ENCODE peak calls at places on chromosome 21, in seven cellular contexts. R is tibial artery, N is cardiac muscle cell, I is brain microvascular endothelial cell, W is lung, P is psoas muscle, O is ovary. S is an unnamed sample.

GRCh38 chr21:38267991-38268858 is 11.4 kb downstream of the KCNJ15 start:
- DNase-seq in O (no peak), N (no peak), W (no peak), P (no peak), R (no peak), I (no peak), S (no peak)

GRCh38 chr21:32338209-32338921 is 39.7 kb downstream of the MRAP start:
- DNase-seq in I (no peak), N (no peak), P (no peak), R (no peak), O (no peak), W (no peak), S (no peak)

GRCh38 chr21:36423772-36424433 is 38.7 kb downstream of the CHAF1B start:
- DNase-seq in O (no peak), N (no peak), I (no peak), W (no peak), P (no peak), R (no peak), S (no peak)

GRCh38 chr21:35208810-35209517 is 159.9 kb upstream of the RUNX1 start:
- DNase-seq in N (no peak), O (no peak), W (no peak), R (no peak), I (no peak), P (no peak), S (no peak)

GRCh38 chr21:28215214-28215954 is 777.3 kb downstream of the LTN1 start:
- DNase-seq in W (no peak), N (no peak), O (no peak), P (no peak), R (no peak), I (peak), S (no peak)

GRCh38 chr21:33931799-33932390 is 16.3 kb upstream of the ATP5PO start:
- DNase-seq in P (no peak), O (no peak), W (no peak), I (no peak), N (no peak), R (no peak), S (no peak)

GRCh38 chr21:37281579-37281978 is 14.4 kb upstream of the VPS26C start:
- DNase-seq in O (no peak), N (no peak), W (no peak), R (no peak), I (no peak), P (no peak), S (no peak)

GRCh38 chr21:36092676-36093075 is 22.9 kb downstream of the CBR1 start:
- DNase-seq in R (no peak), I (no peak), O (no peak), W (no peak), P (no peak), N (no peak), S (no peak)

GRCh38 chr21:40783404-40783803 is 63.6 kb downstream of the DSCAM start:
- DNase-seq in R (no peak), W (no peak), N (no peak), O (no peak), P (no peak), I (no peak), S (no peak)

GRCh38 chr21:23890652-23891051 is 1716.6 kb downstream of the MRPL39 start:
- DNase-seq in P (no peak), I (no peak), W (no peak), O (no peak), R (no peak), N (no peak), S (no peak)

GRCh38 chr21:14870841-14871126 is 194.0 kb downstream of the NRIP1 start:
- DNase-seq in N (no peak), P (no peak), O (no peak), I (no peak), R (no peak), W (no peak), S (no peak)
- H3K27ac ChIP-seq in N (no peak), P (no peak), O (no peak), I (no peak), R (no peak), W (no peak), S (no peak)

DNA sequence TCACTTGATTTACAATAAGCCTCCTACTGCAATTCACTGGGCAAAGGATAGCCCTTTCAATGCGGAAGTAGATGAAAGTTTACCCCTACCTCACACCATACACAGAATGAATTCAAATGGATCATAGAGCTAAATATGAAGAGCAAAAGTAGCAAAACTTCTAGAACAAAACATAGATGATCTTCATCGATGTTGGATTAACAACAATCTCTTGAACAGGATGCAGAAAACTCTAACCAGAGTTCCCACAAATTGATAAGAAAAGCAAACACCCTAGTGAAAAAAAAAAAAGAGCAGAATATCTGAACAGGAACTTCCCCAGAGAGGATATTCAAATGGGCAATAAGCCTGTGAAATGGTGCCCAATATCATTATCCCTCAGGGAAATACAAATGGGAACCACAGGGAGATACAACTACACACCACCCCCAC is 1.9 kb upstream of the UBASH3A start:
- DNase-seq in I (no peak), O (no peak), P (no peak), R (no peak), N (no peak), W (no peak), S (no peak)
- H3K4me3 ChIP-seq in I (no peak), O (no peak), P (no peak), R (no peak), N (no peak), W (no peak), S (no peak)

DNA sequence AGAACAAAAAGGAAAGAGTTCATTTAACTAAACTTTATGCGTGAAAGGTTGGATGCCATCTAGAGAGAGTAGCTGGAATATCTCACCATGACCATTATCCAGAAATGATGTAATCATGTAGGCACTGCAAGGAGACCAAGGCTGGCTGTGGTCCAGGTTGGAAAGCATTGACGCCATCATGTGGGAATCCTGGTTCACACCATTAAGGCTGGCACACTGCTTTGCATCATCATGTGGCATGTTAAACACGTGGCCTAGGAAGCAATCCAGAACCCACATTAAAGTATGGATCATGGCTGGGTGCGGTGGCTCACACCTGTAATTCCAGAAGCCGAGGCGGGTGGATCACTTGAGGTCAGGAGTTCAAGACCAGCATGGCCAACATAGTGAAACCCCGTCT is 4.3 kb downstream of the ADAMTS1 start:
- DNase-seq in O (peak), W (no peak), R (peak), N (no peak), I (peak), P (peak), S (no peak)
- TF ChIP-seq CTCF in O (no peak), W (no peak), R (no peak), N (no peak), I (peak), P (peak), S (no peak)

DNA sequence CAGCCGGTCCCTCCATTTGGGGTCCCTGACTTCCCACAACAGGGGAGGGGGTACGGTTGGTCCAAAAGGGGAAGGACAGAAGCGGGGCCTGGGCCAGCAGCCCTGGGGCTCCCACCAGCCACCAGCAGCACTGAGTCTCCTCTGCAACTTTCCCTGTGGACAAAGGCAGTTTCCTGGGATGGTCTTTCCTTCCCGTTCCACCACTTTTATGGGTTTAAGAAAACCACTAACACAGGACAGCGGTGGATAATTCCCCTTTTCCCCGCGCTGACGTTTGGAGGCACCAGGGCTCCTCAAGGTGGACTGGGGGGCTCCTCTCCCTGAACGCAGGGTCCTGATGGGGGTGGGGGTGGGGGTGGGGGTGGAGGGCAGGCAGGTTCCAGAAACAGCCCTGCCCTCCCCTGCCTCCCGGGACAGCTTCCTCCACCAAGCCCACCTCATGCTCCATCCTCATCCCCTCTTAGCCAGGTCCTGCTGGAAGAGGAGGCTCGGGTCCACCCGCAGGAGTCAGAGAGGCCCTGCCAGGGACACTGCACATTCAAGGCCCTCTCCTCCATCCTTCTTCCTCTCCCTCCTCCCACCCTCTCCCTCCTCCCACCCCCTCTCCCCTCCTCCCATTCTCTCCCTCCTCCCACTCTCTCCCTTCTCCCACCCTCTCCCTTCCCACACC is 4.8 kb upstream of the COL6A1 start:
- DNase-seq in W (no peak), P (no peak), I (no peak), N (no peak), O (peak), R (no peak), S (no peak)
- H3K27ac ChIP-seq in W (no peak), P (no peak), I (no peak), N (no peak), O (peak), R (peak), S (no peak)

S was measured in dorsolateral prefrontal cortex.